ENCODE peak calls at places on chromosomes 2 and 18, in six cellular contexts. P is gastrocnemius medialis, X is right lobe of liver, O is thoracic aorta, G is MM.1S, W is colonic mucosa. D is an unnamed sample.

GRCh38 chr2:43127941-43128561 is 98.4 kb downstream of the ZFP36L2 start:
- DNase-seq in W (no peak), O (no peak), X (no peak), P (no peak), G (no peak), D (no peak)

GRCh38 chr2:191863988-191864387 is 17.1 kb upstream of the CAVIN2 start:
- DNase-seq in W (no peak), O (no peak), G (no peak), P (no peak), X (no peak), D (no peak)

GRCh38 chr2:230128943-230129342 is 60.2 kb upstream of the SLC16A14 start:
- DNase-seq in W (peak; percentile 36), G (no peak), O (no peak), X (no peak), P (no peak), D (no peak)

GRCh38 chr2:8145385-8145784 is 536.5 kb upstream of the ID2 start:
- DNase-seq in G (no peak), P (no peak), X (no peak), O (no peak), W (no peak), D (no peak)

GRCh38 chr2:289362-290089 is 1.6 kb upstream of the ALKAL2 start:
- DNase-seq in W (peak; percentile 30), P (no peak), X (peak; percentile 68), O (no peak), G (no peak), D (peak; percentile 75)

GRCh38 chr2:19623488-19623887 is 265.1 kb upstream of the OSR1 start:
- DNase-seq in G (no peak), O (no peak), W (no peak), P (no peak), X (no peak), D (no peak)

GRCh38 chr2:20618886-20619521 is 31.9 kb downstream of the HS1BP3 start:
- DNase-seq in X (peak; percentile 47), P (no peak), O (no peak), G (no peak), W (no peak), D (peak; percentile 82)

GRCh38 chr2:106138904-106139574 is 55.1 kb downstream of the UXS1 start:
- DNase-seq in W (no peak), O (no peak), G (no peak), X (no peak), P (no peak), D (no peak)

GRCh38 chr2:50178050-50178449 is 853.9 kb downstream of the NRXN1 start:
- DNase-seq in W (no peak), X (no peak), O (no peak), G (no peak), P (no peak), D (no peak)

GRCh38 chr2:54565551-54565950 is 109.4 kb downstream of the SPTBN1 start:
- DNase-seq in W (no peak), P (no peak), O (no peak), G (no peak), X (no peak), D (no peak)
- H3K4me1 ChIP-seq in W (peaks cover 12% of the 10 kb centered on the region), P (peaks cover 51% of the 10 kb centered on the region), O (peaks cover 41% of the 10 kb centered on the region), G (peaks cover 55% of the 10 kb centered on the region), X (peaks cover 79% of the 10 kb centered on the region), D (peaks cover 20% of the 10 kb centered on the region)

GRCh38 chr18:79788096-79789085 is 9.3 kb upstream of the KCNG2 start:
- DNase-seq in O (no peak), W (no peak), X (no peak), G (no peak), P (no peak), D (peak; percentile 69)
- TF ChIP-seq CTCF in O (no peak), W (no peak), X (no peak), G (no peak), P (no peak), D (no peak)

GRCh38 chr2:23505984-23506380 is 121.0 kb downstream of the KLHL29 start:
- DNase-seq in X (no peak), P (no peak), G (no peak), W (no peak), O (no peak), D (no peak)
- H3K4me1 ChIP-seq in X (peaks cover 43% of the 10 kb centered on the region), P (peaks cover 5% of the 10 kb centered on the region), G (no peaks in the 10 kb centered on the region), W (no peaks in the 10 kb centered on the region), O (peaks cover 44% of the 10 kb centered on the region), D (peaks cover 4% of the 10 kb centered on the region)

GRCh38 chr2:231928481-231928880 is 2.3 kb upstream of the NPPC start:
- DNase-seq in W (peak; percentile 7), X (peak; percentile 36), P (no peak), G (no peak), O (no peak), D (peak; percentile 48)
- TF ChIP-seq CTCF in W (no peak), X (no peak), P (no peak), G (no peak), O (no peak), D (no peak)

GRCh38 chr18:3255611-3256165 is 6.2 kb upstream of the MYL12B start:
- DNase-seq in W (peak; percentile 1), P (no peak), G (no peak), O (no peak), X (no peak), D (no peak)

GRCh38 chr18:3251963-3252277 is 4.3 kb downstream of the MYL12A start:
- DNase-seq in G (no peak), O (no peak), W (no peak), P (no peak), X (no peak), D (no peak)

GRCh38 chr18:3256693-3257626 is 5.0 kb upstream of the MYL12B start:
- DNase-seq in O (no peak), P (no peak), W (peak; percentile 12), X (no peak), G (peak; percentile 31), D (no peak)

GRCh38 chr18:3252843-3253242 is 5.2 kb downstream of the MYL12A start:
- DNase-seq in O (no peak), P (no peak), X (no peak), W (no peak), G (no peak), D (no peak)

DNA sequence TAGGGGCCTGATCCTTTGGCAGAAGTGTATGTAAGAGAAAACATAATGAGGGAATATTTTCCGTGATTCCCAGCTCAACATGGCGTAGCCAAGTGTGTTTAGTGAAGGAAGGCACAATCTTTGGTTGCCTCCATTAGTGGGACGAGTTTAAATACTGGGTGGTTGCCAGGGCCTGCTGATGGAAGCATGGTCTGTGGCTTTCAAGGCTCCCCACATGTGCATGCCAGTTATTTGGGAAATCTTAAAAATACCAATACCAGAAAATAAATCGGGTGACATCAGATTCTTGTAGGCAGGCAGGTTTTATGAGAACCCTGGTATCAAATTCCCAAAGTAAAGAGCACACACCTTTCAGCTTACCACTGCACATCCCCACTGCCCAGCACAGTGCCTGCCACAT is 7.1 kb downstream of the MYL12A start:
- DNase-seq in P (no peak), W (peak; percentile 0), X (no peak), G (no peak), O (no peak), D (no peak)
- H3K4me1 ChIP-seq in P (peaks cover 97% of the 10 kb centered on the region), W (no peaks in the 10 kb centered on the region), X (peaks cover 59% of the 10 kb centered on the region), G (peaks cover 34% of the 10 kb centered on the region), O (peaks cover 78% of the 10 kb centered on the region), D (peaks cover 3% of the 10 kb centered on the region)

DNA sequence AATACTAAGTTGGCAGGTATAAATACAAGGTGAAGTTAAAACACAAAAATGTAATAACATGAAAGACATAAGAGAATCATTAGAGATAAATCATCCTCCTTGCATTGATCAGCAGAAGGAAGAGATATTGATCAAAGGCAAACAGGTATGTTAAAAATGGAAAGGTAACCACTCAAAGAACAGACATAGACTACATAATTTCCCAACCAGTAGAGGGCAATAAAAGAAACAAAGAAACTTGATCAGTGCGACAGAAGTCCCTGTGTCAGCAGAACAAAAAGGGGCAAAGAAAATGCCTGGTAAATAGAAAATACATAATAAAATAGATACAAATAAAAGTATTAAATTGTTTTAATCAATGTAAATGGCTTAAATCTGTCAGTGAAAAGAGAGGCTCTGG is 53.6 kb downstream of the FAM228A start:
- DNase-seq in W (no peak), G (no peak), X (no peak), P (no peak), O (no peak), D (no peak)
- TF ChIP-seq CTCF in W (no peak), G (peak; percentile 26), X (peak; percentile 53), P (peak; percentile 32), O (no peak), D (peak; percentile 14)

DNA sequence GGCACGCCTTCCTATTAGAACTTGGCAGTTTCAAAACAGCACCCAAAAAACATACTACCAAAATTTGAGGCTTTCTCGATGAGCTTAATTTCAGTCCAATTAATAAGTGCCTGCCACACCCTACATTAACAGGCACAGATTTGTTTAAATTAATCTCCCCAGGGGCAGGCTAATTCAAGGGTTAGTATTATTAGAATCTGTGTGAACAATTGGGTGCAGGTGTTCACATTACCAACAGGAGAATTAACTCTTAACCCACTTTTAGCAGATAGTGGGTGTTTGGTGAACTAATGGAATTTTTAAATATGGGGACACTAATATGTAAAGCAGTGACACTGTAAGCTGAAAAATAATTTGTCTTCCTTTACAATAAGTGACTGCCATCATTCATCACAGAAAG is 4.1 kb downstream of the MBD2 start:
- DNase-seq in G (no peak), O (no peak), W (no peak), P (no peak), X (no peak), D (no peak)
- H3K4me1 ChIP-seq in G (peaks cover 30% of the 10 kb centered on the region), O (peaks cover 31% of the 10 kb centered on the region), W (peaks cover 4% of the 10 kb centered on the region), P (peaks cover 17% of the 10 kb centered on the region), X (peaks cover 33% of the 10 kb centered on the region), D (peaks cover 10% of the 10 kb centered on the region)

D was measured in kidney.